ENCODE peak calls at places on chromosomes 11 and 22, in five cellular contexts. V, Z, T, W and C are unnamed samples.

GRCh38 chr22:47337161-47337621 is 574.7 kb downstream of the TBC1D22A start:
- DNase-seq in V (peak; percentile 32), Z (peak; percentile 77), T (no peak), W (peak; percentile 86), C (no peak)

GRCh38 chr22:19691721-19692341 is 22.5 kb upstream of the SEPTIN5 start:
- DNase-seq in V (peak; percentile 22), Z (peak; percentile 71), T (peak; percentile 77), W (peak; percentile 52), C (peak; percentile 80)

GRCh38 chr11:111736191-111736590 is 30.0 kb downstream of the PPP2R1B start:
- DNase-seq in V (peak; percentile 31), Z (peak; percentile 85), T (no peak), W (no peak), C (no peak)

GRCh38 chr22:27100323-27100722 is 442.9 kb downstream of the MIAT start:
- DNase-seq in V (no peak), Z (no peak), T (no peak), W (no peak), C (no peak)

GRCh38 chr11:2209370-2209801 is 37.8 kb upstream of the TH start:
- DNase-seq in V (no peak), Z (no peak), T (peak; percentile 41), W (no peak), C (no peak)

GRCh38 chr11:116733959-116734517 is 38.7 kb downstream of the BUD13 start:
- DNase-seq in V (no peak), Z (no peak), T (no peak), W (no peak), C (no peak)

GRCh38 chr11:1197886-1198765 is 24.7 kb upstream of the MUC5B start:
- DNase-seq in V (no peak), Z (no peak), T (peak; percentile 88), W (peak; percentile 6), C (peak; percentile 34)

GRCh38 chr22:49664891-49665290 is 162.8 kb downstream of the BRD1 start:
- DNase-seq in V (no peak), Z (no peak), T (no peak), W (no peak), C (peak; percentile 26)

GRCh38 chr11:83192846-83193245 is 666 bp upstream of the ANKRD42 start:
- DNase-seq in V (no peak), Z (peak; percentile 48), T (no peak), W (no peak), C (no peak)

GRCh38 chr11:123330471-123330870 is 99.6 kb upstream of the GRAMD1B start:
- DNase-seq in V (no peak), Z (no peak), T (no peak), W (no peak), C (no peak)

GRCh38 chr11:125168875-125169537 is 4.5 kb downstream of the PKNOX2 start:
- DNase-seq in V (no peak), Z (no peak), T (no peak), W (peak; percentile 42), C (no peak)

GRCh38 chr11:43504316-43504950 is 145.7 kb downstream of the TTC17 start:
- DNase-seq in V (no peak), Z (peak; percentile 60), T (peak; percentile 55), W (peak; percentile 42), C (no peak)

GRCh38 chr11:45933131-45933821 is 10.8 kb downstream of the LARGE2 start:
- DNase-seq in V (no peak), Z (peak; percentile 31), T (peak; percentile 31), W (no peak), C (peak; percentile 67)

GRCh38 chr11:73107597-73107996 is 34.5 kb downstream of the FCHSD2 start:
- DNase-seq in V (no peak), Z (no peak), T (no peak), W (no peak), C (no peak)

GRCh38 chr22:32411388-32411787 is 659 bp downstream of the RTCB start:
- DNase-seq in V (peak; percentile 2), Z (peak; percentile 64), T (peak; percentile 30), W (no peak), C (no peak)

GRCh38 chr22:17098379-17098819 is 13.6 kb downstream of the IL17RA start:
- DNase-seq in V (no peak), Z (no peak), T (no peak), W (no peak), C (no peak)

GRCh38 chr22:26553056-26553752 is 36.7 kb downstream of the TPST2 start:
- DNase-seq in V (peak; percentile 46), Z (peak; percentile 91), T (no peak), W (no peak), C (no peak)

GRCh38 chr22:31829505-31829904 is 75.7 kb downstream of the DEPDC5 start:
- DNase-seq in V (peak; percentile 79), Z (peak; percentile 96), T (no peak), W (peak; percentile 39), C (no peak)

GRCh38 chr11:17864478-17864941 is 129.9 kb downstream of the KCNC1 start:
- DNase-seq in V (no peak), Z (no peak), T (no peak), W (peak; percentile 19), C (no peak)

GRCh38 chr11:95330332-95330731 is 99.3 kb upstream of the SESN3 start:
- DNase-seq in V (no peak), Z (peak; percentile 10), T (no peak), W (no peak), C (no peak)

GRCh38 chr11:104291646-104292045 is 127.7 kb upstream of the PDGFD start:
- DNase-seq in V (no peak), Z (no peak), T (no peak), W (no peak), C (no peak)

GRCh38 chr22:44107341-44107740 is 73.4 kb upstream of the PARVG start:
- DNase-seq in V (no peak), Z (no peak), T (peak; percentile 88), W (no peak), C (peak; percentile 7)

GRCh38 chr11:105135873-105136272 is 3.7 kb downstream of the CARD18 start:
- DNase-seq in V (no peak), Z (no peak), T (no peak), W (peak; percentile 66), C (no peak)

GRCh38 chr11:41201156-41201555 is 258.3 kb downstream of the LRRC4C start:
- DNase-seq in V (no peak), Z (peak; percentile 0), T (peak; percentile 30), W (peak; percentile 47), C (no peak)

GRCh38 chr11:56624661-56625110 is 10.0 kb upstream of the OR5M1 start:
- DNase-seq in V (no peak), Z (peak; percentile 89), T (peak; percentile 21), W (no peak), C (no peak)

GRCh38 chr11:95788921-95789505 is 569 bp downstream of the FAM76B start:
- DNase-seq in V (no peak), Z (peak; percentile 79), T (peak; percentile 54), W (peak; percentile 59), C (no peak)

GRCh38 chr22:47757741-47758140 is 995.3 kb downstream of the TBC1D22A start:
- DNase-seq in V (no peak), Z (no peak), T (no peak), W (no peak), C (no peak)

GRCh38 chr22:39868741-39869140 is 24.8 kb downstream of the ENTHD1 start:
- DNase-seq in V (no peak), Z (no peak), T (no peak), W (no peak), C (no peak)

GRCh38 chr11:103338621-103339484 is 229.6 kb downstream of the DYNC2H1 start:
- DNase-seq in V (no peak), Z (peak; percentile 68), T (peak; percentile 20), W (peak; percentile 62), C (no peak)

GRCh38 chr22:37483050-37483449 is 3.1 kb downstream of the MFNG start:
- DNase-seq in V (no peak), Z (no peak), T (no peak), W (no peak), C (no peak)

GRCh38 chr22:37483594-37484114 is 2.5 kb downstream of the MFNG start:
- DNase-seq in V (no peak), Z (peak; percentile 33), T (no peak), W (peak; percentile 47), C (no peak)

GRCh38 chr22:37481347-37481907 is 4.8 kb downstream of the MFNG start:
- DNase-seq in V (no peak), Z (no peak), T (no peak), W (peak; percentile 61), C (no peak)

GRCh38 chr22:37480387-37481346 is 5.5 kb downstream of the MFNG start:
- DNase-seq in V (no peak), Z (no peak), T (no peak), W (no peak), C (no peak)

GRCh38 chr22:37482244-37482643 is 3.9 kb downstream of the MFNG start:
- DNase-seq in V (no peak), Z (no peak), T (no peak), W (no peak), C (no peak)
- H3K36me3 ChIP-seq in V (no peaks in the 10 kb centered on the region), Z (no peaks in the 10 kb centered on the region), T (no peaks in the 10 kb centered on the region), W (peaks cover 47% of the 10 kb centered on the region), C (no peaks in the 10 kb centered on the region)

DNA sequence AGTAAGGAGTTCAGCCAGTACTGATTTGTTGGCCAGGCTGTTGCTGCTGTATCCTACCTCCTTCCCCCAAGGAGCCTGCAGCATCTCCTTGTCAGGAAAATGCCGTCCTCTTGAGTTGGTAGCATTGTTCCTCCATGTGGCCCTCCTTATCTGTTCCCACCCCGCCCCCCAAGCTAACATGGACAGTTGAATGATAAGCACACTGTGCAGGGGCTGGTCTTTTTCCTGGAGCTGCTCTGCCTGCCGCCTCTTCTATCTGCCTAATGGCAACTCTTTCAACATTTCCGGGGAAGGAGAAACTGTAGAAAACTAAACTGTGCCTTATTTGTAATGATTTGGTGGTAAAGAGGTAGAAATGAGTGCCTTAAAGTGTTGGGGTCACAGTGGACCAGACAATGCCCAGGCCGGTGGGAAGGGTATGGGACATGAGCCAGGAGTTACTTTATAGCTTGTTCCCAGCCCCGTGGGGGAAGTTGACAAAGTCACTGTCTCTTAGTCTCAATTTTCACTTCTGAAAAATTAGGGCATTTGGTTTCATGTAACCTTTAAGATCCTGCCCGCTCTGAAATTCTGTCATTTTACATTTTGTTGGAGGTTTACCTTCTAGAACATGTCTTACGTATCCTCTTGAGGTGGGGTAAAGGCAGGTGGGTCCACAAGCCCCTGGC is 4.5 kb downstream of the FAM118A start:
- DNase-seq in V (no peak), Z (no peak), T (no peak), W (no peak), C (no peak)
- H3K36me3 ChIP-seq in V (no peaks in the 10 kb centered on the region), Z (no peaks in the 10 kb centered on the region), T (no peaks in the 10 kb centered on the region), W (peaks cover 9% of the 10 kb centered on the region), C (no peaks in the 10 kb centered on the region)

GRCh38 chr11:65400295-65401072 is 14.0 kb downstream of the FRMD8 start:
- DNase-seq in V (no peak), Z (no peak), T (no peak), W (no peak), C (no peak)
- H3K36me3 ChIP-seq in V (peaks cover 58% of the 10 kb centered on the region), Z (peaks cover 24% of the 10 kb centered on the region), T (peaks cover 6% of the 10 kb centered on the region), W (peaks cover 50% of the 10 kb centered on the region), C (no peaks in the 10 kb centered on the region)

DNA sequence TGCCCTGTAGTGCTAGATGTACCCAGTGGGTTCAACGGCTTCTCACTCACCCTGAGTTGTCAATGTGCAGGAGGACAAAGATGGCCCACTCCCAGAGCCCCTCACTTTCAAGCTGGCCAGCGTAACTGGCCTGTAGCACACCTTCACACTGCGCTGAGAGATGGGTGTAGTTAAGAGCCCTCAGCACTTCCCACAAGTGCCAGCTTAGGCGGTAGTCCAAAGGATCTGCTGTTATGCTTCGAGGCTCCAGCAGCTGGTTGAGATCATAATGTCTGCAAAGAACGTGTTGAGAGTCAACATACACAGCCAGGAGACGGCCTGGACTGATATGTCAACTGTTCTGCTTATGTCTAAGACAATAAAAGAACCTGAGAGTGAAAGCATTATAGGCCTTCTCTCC is 14.7 kb upstream of the CHRNA10 start:
- DNase-seq in V (no peak), Z (no peak), T (no peak), W (no peak), C (no peak)
- H3K36me3 ChIP-seq in V (peaks cover 21% of the 10 kb centered on the region), Z (peaks cover 62% of the 10 kb centered on the region), T (peaks cover 39% of the 10 kb centered on the region), W (peaks cover 84% of the 10 kb centered on the region), C (peaks cover 6% of the 10 kb centered on the region)